ENCODE peak calls at places on chromosome 20, in six cellular contexts. B is right lobe of liver; M is tibial nerve; X is CD8-positive, alpha-beta memory T cell; W is breast epithelium; U is mammary epithelial cell. L is an unnamed sample.
A peak's percentile ranks its signal among the peaks of the same experiment; 100 is the strongest.

GRCh38 chr20:57895161-57895855 is 185.5 kb upstream of the PMEPA1 start:
- DNase-seq in B (no peak), M (no peak), X (no peak), W (no peak), U (no peak), L (peak; percentile 72)

GRCh38 chr20:37651932-37652331 is 41.9 kb upstream of the CTNNBL1 start:
- DNase-seq in B (peak; percentile 69), M (no peak), X (peak; percentile 6), W (no peak), U (peak; percentile 17), L (no peak)

GRCh38 chr20:9256359-9256758 is 187.5 kb downstream of the PLCB4 start:
- DNase-seq in B (no peak), M (no peak), X (no peak), W (no peak), U (no peak), L (no peak)

GRCh38 chr20:45545351-45545750 is 1.9 kb downstream of the EPPIN start:
- DNase-seq in B (no peak), M (no peak), X (no peak), W (no peak), U (no peak), L (no peak)

GRCh38 chr20:20233041-20233514 is 134.8 kb upstream of the INSM1 start:
- DNase-seq in B (no peak), M (no peak), X (no peak), W (no peak), U (no peak), L (no peak)

GRCh38 chr20:8757146-8757545 is 311.7 kb upstream of the PLCB4 start:
- DNase-seq in B (no peak), M (no peak), X (no peak), W (no peak), U (no peak), L (no peak)

GRCh38 chr20:5835234-5835845 is 85.1 kb downstream of the SHLD1 start:
- DNase-seq in B (no peak), M (no peak), X (peak; percentile 11), W (no peak), U (peak; percentile 42), L (no peak)

GRCh38 chr20:41956316-41957050 is 338.3 kb upstream of the CHD6 start:
- DNase-seq in B (no peak), M (no peak), X (no peak), W (no peak), U (no peak), L (no peak)

GRCh38 chr20:57649617-57650015 is 29.4 kb upstream of the ZBP1 start:
- DNase-seq in B (no peak), M (no peak), X (no peak), W (no peak), U (no peak), L (peak; percentile 81)

GRCh38 chr20:37627060-37627766 is 66.6 kb upstream of the CTNNBL1 start:
- DNase-seq in B (no peak), M (peak; percentile 7), X (no peak), W (no peak), U (peak; percentile 40), L (no peak)

GRCh38 chr20:51792960-51793359 is 9.4 kb downstream of the SALL4 start:
- DNase-seq in B (no peak), M (no peak), X (no peak), W (no peak), U (no peak), L (no peak)

GRCh38 chr20:46468508-46468907 is 44.9 kb downstream of the ZNF334 start:
- DNase-seq in B (no peak), M (no peak), X (no peak), W (no peak), U (no peak), L (no peak)

GRCh38 chr20:57395111-57395959 is 4.1 kb downstream of the RBM38 start:
- DNase-seq in B (peak; percentile 43), M (no peak), X (peak; percentile 18), W (peak; percentile 62), U (peak; percentile 74), L (peak; percentile 92)

GRCh38 chr20:44414346-44414714 is 58.8 kb downstream of the HNF4A start:
- DNase-seq in B (no peak), M (no peak), X (no peak), W (no peak), U (no peak), L (no peak)

GRCh38 chr20:37615507-37616425 is 78.1 kb upstream of the CTNNBL1 start:
- DNase-seq in B (no peak), M (peak; percentile 66), X (peak; percentile 34), W (no peak), U (peak; percentile 16), L (no peak)

GRCh38 chr20:52049001-52049731 is 142.4 kb downstream of the ZFP64 start:
- DNase-seq in B (no peak), M (no peak), X (no peak), W (no peak), U (no peak), L (no peak)

GRCh38 chr20:57329608-57330221 is at the start of gene SPO11:
- DNase-seq in B (no peak), M (no peak), X (no peak), W (no peak), U (no peak), L (peak; percentile 75)

GRCh38 chr20:57659789-57660509 is 39.7 kb upstream of the ZBP1 start:
- DNase-seq in B (no peak), M (no peak), X (no peak), W (peak; percentile 9), U (no peak), L (no peak)

GRCh38 chr20:18719426-18719825 is 94.2 kb upstream of the SCP2D1 start:
- DNase-seq in B (no peak), M (no peak), X (no peak), W (no peak), U (no peak), L (no peak)

DNA sequence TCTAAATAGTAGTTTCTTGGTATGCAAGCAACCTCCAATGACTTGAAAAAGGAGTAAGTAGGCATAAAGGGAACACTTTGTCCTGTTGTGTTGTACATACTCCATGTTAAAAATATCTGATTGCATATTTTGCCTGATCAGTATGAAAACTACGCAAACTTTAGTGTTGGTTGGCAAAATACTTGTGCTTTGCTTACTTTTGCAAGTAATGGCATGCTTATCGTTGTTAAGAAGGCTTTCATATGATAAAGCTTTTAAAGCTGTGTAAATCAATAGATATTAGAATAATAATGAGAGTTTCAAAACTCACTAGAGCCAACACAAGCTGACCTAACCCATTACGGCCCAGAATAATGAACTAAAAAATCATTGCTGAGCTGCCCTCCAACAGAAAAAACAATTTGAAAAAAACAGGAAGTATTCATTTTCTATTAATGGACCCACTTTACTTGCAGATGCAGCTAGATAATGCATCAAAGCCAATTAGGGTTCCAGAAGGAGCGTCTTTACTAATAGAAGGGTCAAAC is 82.0 kb downstream of the SNAP25 start:
- DNase-seq in B (no peak), M (no peak), X (no peak), W (no peak), U (no peak), L (no peak)
- H3K4me1 ChIP-seq in B (no peaks in the 10 kb centered on the region), M (no peaks in the 10 kb centered on the region), X (no peaks in the 10 kb centered on the region), W (no peaks in the 10 kb centered on the region), U (peaks cover 3% of the 10 kb centered on the region), L (peaks cover 3% of the 10 kb centered on the region)

GRCh38 chr20:15967334-15967733 is 605.9 kb downstream of the KIF16B start:
- DNase-seq in B (no peak), M (no peak), X (no peak), W (no peak), U (no peak), L (no peak)

DNA sequence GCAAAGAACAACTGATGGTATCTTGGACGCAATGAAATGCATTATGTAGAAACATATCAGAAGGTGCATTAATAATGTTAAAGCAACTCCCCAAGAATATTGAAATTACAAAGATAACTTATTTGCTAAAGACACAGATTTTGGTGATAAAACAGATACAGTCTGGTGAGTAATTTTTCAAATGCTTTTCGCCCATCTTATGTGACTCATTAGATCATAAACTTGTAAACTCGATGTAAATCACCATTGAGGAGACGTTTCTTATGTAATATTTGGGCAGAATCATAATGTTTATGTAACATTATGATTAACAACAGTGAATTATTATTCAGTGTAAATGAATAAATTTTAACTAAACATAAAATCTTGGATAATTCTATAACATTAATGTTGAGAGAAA is 608.1 kb downstream of the KIF16B start:
- DNase-seq in B (no peak), M (no peak), X (no peak), W (no peak), U (peak; percentile 5), L (no peak)
- H3K9me3 ChIP-seq in B (no peaks in the 10 kb centered on the region), M (no peaks in the 10 kb centered on the region), X (no peaks in the 10 kb centered on the region), W (no peaks in the 10 kb centered on the region), U (no peaks in the 10 kb centered on the region), L (no peaks in the 10 kb centered on the region)

DNA sequence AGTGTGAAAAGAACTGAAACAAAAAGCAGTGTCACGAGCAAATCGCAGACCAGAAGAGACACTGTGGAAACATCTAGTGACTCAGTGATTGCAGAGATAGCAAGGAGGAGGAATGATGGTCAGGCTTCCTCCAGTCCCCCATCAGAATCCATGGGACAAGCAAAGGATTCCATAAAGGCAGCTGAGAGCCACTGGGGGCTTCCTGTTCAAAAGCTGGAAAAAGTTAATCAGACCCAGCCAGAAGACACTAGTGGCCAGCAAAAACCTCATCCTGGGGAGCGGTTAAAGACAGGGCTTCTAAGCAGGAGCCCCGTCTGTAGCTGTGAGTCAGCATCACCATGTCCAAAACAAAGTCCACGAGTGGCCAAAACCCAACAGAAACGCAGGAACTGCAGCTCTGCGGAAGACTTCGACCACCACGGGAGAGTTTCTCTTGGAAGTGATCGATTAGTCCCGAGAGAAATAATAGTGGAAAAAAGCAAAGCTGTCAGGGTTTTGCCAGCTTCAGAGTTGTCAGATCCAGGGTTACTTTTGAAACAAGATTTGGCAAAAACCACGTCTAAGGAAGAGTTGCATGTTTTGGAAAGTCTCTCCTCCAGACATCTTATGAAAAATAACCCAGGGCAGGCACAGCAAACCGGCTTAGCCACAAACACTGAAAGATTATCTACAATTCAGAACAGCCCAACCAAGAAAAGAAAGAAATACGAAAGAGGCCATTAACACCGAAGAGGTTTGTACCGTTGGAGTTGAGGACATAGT is 51.0 kb downstream of the JAG1 start:
- DNase-seq in B (no peak), M (peak; percentile 63), X (no peak), W (no peak), U (peak; percentile 40), L (no peak)
- H3K4me1 ChIP-seq in B (no peaks in the 10 kb centered on the region), M (no peaks in the 10 kb centered on the region), X (no peaks in the 10 kb centered on the region), W (no peaks in the 10 kb centered on the region), U (peaks cover 27% of the 10 kb centered on the region), L (peaks cover 31% of the 10 kb centered on the region)

GRCh38 chr20:64011366-64011779 is 24.6 kb upstream of the C20orf204 start:
- DNase-seq in B (no peak), M (no peak), X (peak; percentile 7), W (no peak), U (no peak), L (no peak)
- H3K9me3 ChIP-seq in B (no peaks in the 10 kb centered on the region), M (no peaks in the 10 kb centered on the region), X (peaks cover 31% of the 10 kb centered on the region), W (no peaks in the 10 kb centered on the region), U (no peaks in the 10 kb centered on the region), L (peaks cover 4% of the 10 kb centered on the region)

GRCh38 chr20:32878820-32879219 is 20.1 kb downstream of the EFCAB8 start:
- DNase-seq in B (no peak), M (no peak), X (no peak), W (no peak), U (no peak), L (no peak)
- H3K4me1 ChIP-seq in B (no peaks in the 10 kb centered on the region), M (no peaks in the 10 kb centered on the region), X (no peaks in the 10 kb centered on the region), W (no peaks in the 10 kb centered on the region), U (no peaks in the 10 kb centered on the region), L (no peaks in the 10 kb centered on the region)

L was measured in RWPE2.